ENCODE peak calls at places on chromosomes 5 and 9, in seven cellular contexts. I is D341Med; T is SW480; N is astrocyte; D is endothelial cell; E is activated CD8-positive, alpha-beta T cell treated with anti-CD3 and anti-CD28 coated beads for 36 hours; C is naive B cell. H is an unnamed sample.

GRCh38 chr5:169080352-169080938 is 220.5 kb downstream of the SLIT3 start:
- DNase-seq in I (no peak), T (no peak), N (no peak), D (no peak), E (no peak), C (no peak), H (no peak)

GRCh38 chr5:76732405-76733048 is 16.6 kb downstream of the F2R start:
- DNase-seq in I (no peak), T (no peak), N (no peak), D (no peak), E (no peak), C (no peak), H (no peak)

GRCh38 chr9:105877719-105878118 is 183.4 kb downstream of the TMEM38B start:
- DNase-seq in I (no peak), T (no peak), N (no peak), D (no peak), E (no peak), C (no peak), H (peak; percentile 4)

GRCh38 chr9:129281506-129282145 is 103.6 kb upstream of the IER5L start:
- DNase-seq in I (peak; percentile 20), T (no peak), N (no peak), D (no peak), E (no peak), C (no peak), H (no peak)

GRCh38 chr9:121699271-121700164 is 48.1 kb downstream of the DAB2IP start:
- DNase-seq in I (peak; percentile 58), T (no peak), N (peak; percentile 44), D (peak; percentile 75), E (peak; percentile 74), C (peak; percentile 47), H (no peak)

GRCh38 chr9:101353683-101354082 is 31.1 kb downstream of the BAAT start:
- DNase-seq in I (no peak), T (no peak), N (no peak), D (no peak), E (no peak), C (no peak), H (no peak)

GRCh38 chr9:135463140-135463539 is 16.4 kb upstream of the PPP1R26 start:
- DNase-seq in I (no peak), T (peak; percentile 62), N (no peak), D (no peak), E (no peak), C (no peak), H (peak; percentile 33)

GRCh38 chr9:104412238-104412637 is 91.8 kb upstream of the OR13F1 start:
- DNase-seq in I (no peak), T (no peak), N (no peak), D (no peak), E (no peak), C (no peak), H (no peak)

GRCh38 chr5:39148983-39149534 is 70.3 kb downstream of the FYB1 start:
- DNase-seq in I (no peak), T (peak; percentile 5), N (no peak), D (no peak), E (no peak), C (no peak), H (peak; percentile 22)

GRCh38 chr5:93503598-93504067 is 77.4 kb downstream of the NR2F1-AS1 start:
- DNase-seq in I (no peak), T (no peak), N (peak; percentile 96), D (no peak), E (no peak), C (no peak), H (peak; percentile 95)

GRCh38 chr5:160096178-160096577 is 23.1 kb downstream of the PWWP2A start:
- DNase-seq in I (no peak), T (no peak), N (no peak), D (no peak), E (no peak), C (no peak), H (no peak)

GRCh38 chr5:154059039-154059430 is 20.3 kb downstream of the MFAP3 start:
- DNase-seq in I (no peak), T (no peak), N (no peak), D (no peak), E (no peak), C (no peak), H (no peak)

GRCh38 chr5:1734271-1734907 is 65.2 kb downstream of the MRPL36 start:
- DNase-seq in I (peak; percentile 15), T (no peak), N (no peak), D (peak; percentile 1), E (no peak), C (no peak), H (no peak)

GRCh38 chr5:110726249-110727024 is at the start of gene TMEM232:
- DNase-seq in I (peak; percentile 21), T (peak; percentile 89), N (peak; percentile 58), D (peak; percentile 73), E (peak; percentile 81), C (peak; percentile 63), H (peak; percentile 88)

GRCh38 chr5:75640395-75640794 is 29.1 kb downstream of the ANKDD1B start:
- DNase-seq in I (no peak), T (no peak), N (peak; percentile 95), D (no peak), E (no peak), C (no peak), H (peak; percentile 92)

GRCh38 chr5:35899805-35900204 is 38.6 kb downstream of the CAPSL start:
- DNase-seq in I (no peak), T (no peak), N (no peak), D (no peak), E (peak; percentile 67), C (no peak), H (no peak)

GRCh38 chr5:75568202-75568601 is 43.1 kb upstream of the ANKDD1B start:
- DNase-seq in I (no peak), T (no peak), N (no peak), D (no peak), E (peak; percentile 19), C (no peak), H (no peak)

GRCh38 chr9:13189362-13189761 is 90.1 kb downstream of the MPDZ start:
- DNase-seq in I (no peak), T (no peak), N (no peak), D (no peak), E (no peak), C (no peak), H (no peak)

GRCh38 chr5:124451721-124452383 is 294.6 kb downstream of the ZNF608 start:
- DNase-seq in I (no peak), T (no peak), N (no peak), D (no peak), E (no peak), C (no peak), H (no peak)

GRCh38 chr5:5421149-5421960 is 1.1 kb upstream of the ICE1 start:
- DNase-seq in I (no peak), T (peak; percentile 51), N (peak; percentile 32), D (peak; percentile 9), E (peak; percentile 47), C (peak; percentile 27), H (no peak)

GRCh38 chr5:178793156-178793555 is 62.7 kb upstream of the ZNF354A start:
- DNase-seq in I (peak; percentile 55), T (peak; percentile 24), N (no peak), D (peak; percentile 27), E (peak; percentile 51), C (no peak), H (no peak)

H was measured in renal cortical epithelial cell.